ENCODE peak calls at places on chromosomes 2 and 18, in nine cellular contexts. Q is heart left ventricle, P is ovary, M is uterus, U is pancreas, H is lower lobe of right lung, S is A673, Y is sigmoid colon, V is colonic mucosa. J is an unnamed sample. For H3K4me1, the result is how much of the 10 kb centered on the place peaks cover.

GRCh38 chr2:223787358-223787757 is 50.0 kb downstream of the AP1S3 start:
- DNase-seq in H (no peak), V (no peak), Q (no peak), U (no peak), Y (no peak), S (no peak), M (no peak), P (no peak), J (no peak)

GRCh38 chr2:218266316-218266979 is 3.5 kb downstream of the AAMP start:
- DNase-seq in Y (no peak), S (no peak), M (no peak), P (peak), H (no peak), U (no peak), Q (no peak), V (no peak), J (no peak)

GRCh38 chr2:2636813-2637212 is 305.7 kb upstream of the MYT1L start:
- DNase-seq in U (no peak), H (no peak), S (no peak), M (no peak), Q (no peak), V (no peak), P (no peak), Y (no peak), J (no peak)

GRCh38 chr2:197925204-197925603 is 120.8 kb downstream of the PLCL1 start:
- DNase-seq in M (no peak), U (no peak), Q (no peak), P (no peak), V (no peak), H (no peak), S (no peak), Y (no peak), J (no peak)

GRCh38 chr2:39304200-39304599 is 60.4 kb upstream of the CDKL4 start:
- DNase-seq in M (no peak), P (no peak), Q (no peak), S (no peak), U (no peak), H (no peak), Y (no peak), V (no peak), J (no peak)

GRCh38 chr2:128615571-128615970 is 296.9 kb upstream of the HS6ST1 start:
- DNase-seq in S (no peak), U (no peak), M (no peak), P (no peak), H (peak), V (no peak), Q (no peak), Y (no peak), J (no peak)

GRCh38 chr2:106956879-106957278 is 70.9 kb upstream of the ST6GAL2 start:
- DNase-seq in H (no peak), U (no peak), V (no peak), M (no peak), Q (no peak), S (peak), Y (no peak), P (no peak), J (no peak)

GRCh38 chr2:45691152-45691551 is 39.7 kb downstream of the PRKCE start:
- DNase-seq in P (no peak), H (no peak), V (no peak), M (no peak), Y (no peak), S (no peak), Q (no peak), U (no peak), J (no peak)

GRCh38 chr2:122100371-122101150 is 345.1 kb downstream of the TSN start:
- DNase-seq in Y (no peak), Q (no peak), V (no peak), S (no peak), M (no peak), P (no peak), H (no peak), U (no peak), J (no peak)

GRCh38 chr18:57404345-57404744 is 30.8 kb upstream of the ONECUT2 start:
- DNase-seq in U (no peak), Y (no peak), S (no peak), Q (no peak), M (no peak), H (no peak), V (no peak), P (no peak), J (no peak)

GRCh38 chr2:217124050-217124449 is 264.2 kb upstream of the TNP1 start:
- DNase-seq in P (no peak), Q (no peak), S (no peak), H (no peak), Y (no peak), V (no peak), M (no peak), U (no peak), J (no peak)

GRCh38 chr18:23933407-23933806 is 81.1 kb upstream of the TTC39C start:
- DNase-seq in H (no peak), U (no peak), Q (no peak), Y (no peak), M (no peak), P (no peak), S (no peak), V (no peak), J (no peak)

GRCh38 chr2:199458017-199458805 is 472 bp upstream of the SATB2 start:
- DNase-seq in V (peak), M (no peak), U (no peak), Q (no peak), Y (peak), H (peak), P (no peak), S (peak), J (peak)

GRCh38 chr18:75203456-75204261 is 5.3 kb downstream of the PTGR3 start:
- DNase-seq in S (no peak), M (no peak), V (peak), Q (peak), Y (no peak), U (peak), H (no peak), P (peak), J (no peak)

GRCh38 chr2:161165811-161166210 is 5.6 kb downstream of the TANK start:
- DNase-seq in Q (no peak), S (no peak), P (no peak), Y (no peak), V (no peak), U (no peak), M (no peak), H (no peak), J (no peak)

GRCh38 chr2:105653313-105653712 is 91.4 kb upstream of the NCK2 start:
- DNase-seq in U (no peak), V (no peak), M (no peak), H (no peak), P (no peak), Y (no peak), S (no peak), Q (no peak), J (no peak)

GRCh38 chr18:78970774-78971333 is 8.8 kb upstream of the SALL3 start:
- DNase-seq in V (no peak), U (no peak), Q (no peak), H (no peak), M (no peak), Y (no peak), S (no peak), P (no peak), J (no peak)

GRCh38 chr2:231356474-231356849 is 39.0 kb upstream of the B3GNT7 start:
- DNase-seq in P (peak), V (no peak), U (peak), Q (no peak), H (no peak), S (no peak), Y (peak), M (no peak), J (no peak)

GRCh38 chr2:34112161-34112560 is 513.1 kb upstream of the FAM98A start:
- DNase-seq in Q (no peak), M (no peak), Y (no peak), H (no peak), P (no peak), S (no peak), V (no peak), U (no peak), J (no peak)

GRCh38 chr18:41060967-41061366 is 894.1 kb upstream of the PIK3C3 start:
- DNase-seq in H (no peak), Q (no peak), U (no peak), Y (no peak), S (no peak), V (no peak), P (no peak), M (no peak), J (no peak)

GRCh38 chr2:133936601-133937000 is 317.3 kb upstream of the MGAT5 start:
- DNase-seq in H (no peak), U (no peak), M (no peak), P (no peak), Q (no peak), Y (no peak), S (no peak), V (no peak), J (no peak)

GRCh38 chr2:220753486-220753885 is 818.6 kb downstream of the EPHA4 start:
- DNase-seq in V (no peak), Y (no peak), S (no peak), Q (no peak), M (no peak), P (no peak), H (no peak), U (no peak), J (no peak)

GRCh38 chr2:21070322-21071257 is 26.7 kb upstream of the APOB start:
- DNase-seq in V (no peak), Q (no peak), U (no peak), P (no peak), M (no peak), Y (no peak), S (no peak), H (no peak), J (no peak)

GRCh38 chr2:44715671-44716077 is 225.8 kb upstream of the SIX3 start:
- DNase-seq in Y (no peak), M (no peak), P (no peak), V (no peak), U (no peak), H (no peak), S (peak), Q (no peak), J (peak)

GRCh38 chr2:160373263-160374019 is 120.2 kb downstream of the RBMS1 start:
- DNase-seq in V (no peak), Y (no peak), H (no peak), S (no peak), P (no peak), M (no peak), U (no peak), Q (no peak), J (no peak)

GRCh38 chr18:74252032-74252380 is 39.8 kb downstream of the CYB5A start:
- DNase-seq in P (no peak), Y (no peak), H (no peak), M (no peak), V (no peak), U (no peak), S (no peak), Q (no peak), J (no peak)

GRCh38 chr2:145652992-145653545 is 1133.2 kb upstream of the ZEB2 start:
- DNase-seq in M (no peak), Y (no peak), U (no peak), P (no peak), S (peak), Q (no peak), H (no peak), V (no peak), J (no peak)

GRCh38 chr18:79457239-79457638 is 61.5 kb downstream of the NFATC1 start:
- DNase-seq in V (no peak), H (no peak), P (no peak), S (no peak), U (no peak), M (no peak), Y (no peak), Q (no peak), J (no peak)

GRCh38 chr2:177753682-177754475 is 318.7 kb downstream of the PDE11A start:
- DNase-seq in V (peak), Q (peak), H (peak), M (peak), S (peak), P (peak), U (peak), Y (peak), J (no peak)

GRCh38 chr2:169928463-169928864 is 101.2 kb downstream of the UBR3 start:
- DNase-seq in Y (no peak), S (peak), M (no peak), U (no peak), P (no peak), H (no peak), Q (no peak), V (no peak), J (peak)

GRCh38 chr18:72833471-72833870 is 34.3 kb downstream of the NETO1 start:
- DNase-seq in Q (no peak), U (no peak), Y (no peak), M (no peak), S (peak), H (no peak), V (no peak), P (no peak), J (no peak)

GRCh38 chr2:46942143-46942526 is 26.5 kb upstream of the MCFD2 start:
- DNase-seq in M (no peak), U (peak), Y (no peak), H (peak), V (peak), P (no peak), Q (peak), S (no peak), J (peak)

GRCh38 chr18:27447930-27448329 is 262.8 kb upstream of the CHST9 start:
- DNase-seq in Y (no peak), H (no peak), U (no peak), V (no peak), P (no peak), Q (no peak), M (no peak), S (no peak), J (no peak)

GRCh38 chr2:118291481-118291880 is 203.2 kb downstream of the INSIG2 start:
- DNase-seq in M (no peak), Q (no peak), S (no peak), U (no peak), H (no peak), Y (no peak), V (no peak), P (no peak), J (no peak)

GRCh38 chr18:63883617-63884016 is 3.9 kb upstream of the SERPINB2 start:
- DNase-seq in V (no peak), Y (no peak), U (no peak), H (no peak), P (no peak), M (no peak), Q (no peak), S (no peak), J (no peak)

GRCh38 chr2:46831037-46831868 is 84.4 kb downstream of the MCFD2 start:
- DNase-seq in S (no peak), V (no peak), M (no peak), U (no peak), Q (no peak), Y (no peak), H (no peak), P (no peak), J (no peak)

GRCh38 chr2:171963198-171963597 is 36.6 kb upstream of the METAP1D start:
- DNase-seq in Q (no peak), U (no peak), Y (no peak), M (no peak), V (no peak), S (no peak), P (no peak), H (no peak), J (no peak)

GRCh38 chr18:30522288-30522929 is 520.1 kb downstream of the DSC3 start:
- DNase-seq in M (no peak), V (no peak), U (no peak), Y (no peak), P (no peak), S (no peak), H (no peak), Q (no peak), J (no peak)

GRCh38 chr2:222433381-222434173 is 9.2 kb downstream of the SGPP2 start:
- DNase-seq in U (no peak), P (no peak), Q (no peak), M (no peak), S (no peak), H (no peak), Y (no peak), V (no peak), J (no peak)

GRCh38 chr2:20444113-20444992 is 2.5 kb upstream of the RHOB start:
- DNase-seq in P (no peak), S (no peak), H (no peak), Q (no peak), U (no peak), M (peak), V (no peak), Y (peak), J (peak)

DNA sequence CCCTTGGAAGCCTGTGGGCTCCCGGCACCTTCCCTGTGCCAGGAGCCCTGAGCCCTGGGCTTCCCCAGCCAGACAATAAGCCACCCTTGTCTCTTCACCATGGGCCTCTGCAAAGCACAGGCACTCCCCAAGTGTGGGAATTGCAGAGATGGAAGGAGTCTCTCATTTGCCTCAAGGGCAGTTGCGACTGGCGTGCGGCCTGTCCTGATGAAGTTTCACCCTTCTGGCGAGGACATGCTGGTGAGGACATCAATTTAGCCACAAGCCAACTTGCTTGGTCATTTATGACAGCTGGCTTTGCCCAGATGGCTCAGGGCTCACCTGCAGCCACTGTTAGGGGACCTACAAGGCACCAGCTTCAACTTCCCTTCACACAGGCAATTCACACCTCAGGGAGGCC is 180.2 kb downstream of the ANAPC1 start:
- DNase-seq in U (no peak), Y (no peak), V (peak), M (no peak), S (no peak), P (no peak), H (no peak), Q (no peak), J (no peak)
- H3K4me1 ChIP-seq in U (under half), Y (under half), V (under half), M (under half), S (under half), P (under half), H (under half), Q (under half), J (under half)

GRCh38 chr2:233114421-233114861 is 54.3 kb downstream of the INPP5D start:
- DNase-seq in M (no peak), U (no peak), S (no peak), Q (no peak), H (no peak), V (no peak), Y (peak), P (no peak), J (no peak)

GRCh38 chr2:233113114-233113452 is 52.9 kb downstream of the INPP5D start:
- DNase-seq in P (no peak), Y (peak), V (no peak), Q (no peak), U (no peak), M (no peak), H (no peak), S (peak), J (no peak)

GRCh38 chr2:233115121-233115520 is 55.0 kb downstream of the INPP5D start:
- DNase-seq in U (no peak), H (no peak), S (no peak), Q (no peak), P (no peak), M (no peak), Y (peak), V (no peak), J (no peak)

GRCh38 chr2:233111427-233111826 is 51.3 kb downstream of the INPP5D start:
- DNase-seq in Y (peak), H (no peak), S (no peak), M (no peak), V (no peak), P (no peak), U (no peak), Q (no peak), J (no peak)

GRCh38 chr2:233112261-233113113 is 52.3 kb downstream of the INPP5D start:
- DNase-seq in Y (peak), M (no peak), Q (no peak), V (no peak), H (no peak), S (no peak), P (no peak), U (no peak), J (no peak)
- H3K4me1 ChIP-seq in Y (under half), M (under half), Q (under half), V (under half), H (under half), S (under half), P (under half), U (under half), J (under half)

GRCh38 chr2:9753276-9753600 is 90.0 kb upstream of the TAF1B start:
- DNase-seq in P (no peak), Q (peak), H (no peak), S (peak), M (no peak), V (peak), Y (no peak), U (no peak), J (no peak)
- H3K4me1 ChIP-seq in P (under half), Q (under half), H (under half), S (under half), M (under half), V (under half), Y (under half), U (under half), J (under half)

DNA sequence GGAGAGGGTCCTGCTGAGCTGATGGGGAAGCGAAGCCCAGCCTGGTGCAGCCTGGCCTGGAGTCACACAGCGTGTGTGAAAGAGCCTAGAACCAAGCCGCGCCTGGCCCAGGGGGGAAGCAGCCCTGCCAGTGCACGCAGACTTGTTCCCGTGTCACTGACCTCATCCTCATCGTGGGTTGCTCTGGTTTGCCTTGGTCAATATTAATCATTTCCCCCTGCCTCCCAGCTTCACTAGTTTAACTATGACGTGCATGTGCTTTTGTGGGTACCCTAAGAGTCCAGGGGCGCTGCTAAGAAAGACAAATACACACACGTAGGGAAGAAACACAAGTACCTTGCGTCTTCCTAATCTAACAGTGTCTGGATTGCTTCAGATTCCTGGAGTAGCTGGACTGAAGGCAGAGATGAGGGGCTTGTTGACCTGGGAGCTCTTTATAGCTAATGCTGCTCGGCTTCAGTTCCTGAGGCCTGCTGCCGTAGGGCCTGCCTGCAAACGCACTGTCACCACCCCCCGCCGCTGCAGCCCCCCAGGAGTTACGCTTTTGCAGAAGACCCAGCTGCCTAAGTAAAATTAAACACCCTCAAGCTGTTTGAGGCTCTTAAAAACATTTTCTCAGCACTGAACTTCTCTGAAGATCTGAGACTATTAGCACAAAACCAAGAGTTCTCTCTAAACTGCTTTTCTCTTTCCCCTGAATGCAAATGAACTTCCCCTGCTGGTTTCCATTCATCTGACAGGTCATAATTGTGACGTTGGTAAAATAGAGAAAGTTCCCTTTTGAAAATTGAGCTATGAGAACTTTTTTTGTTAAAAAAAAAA is 159.2 kb downstream of the FAM210A start:
- DNase-seq in H (peak), V (no peak), U (no peak), Y (peak), S (no peak), P (no peak), M (no peak), Q (peak), J (no peak)
- H3K4me1 ChIP-seq in H (under half), V (under half), U (under half), Y (half or more), S (under half), P (under half), M (under half), Q (under half), J (under half)

GRCh38 chr2:4576075-4576474 is 872.7 kb downstream of the DCDC2C start:
- DNase-seq in U (no peak), Y (no peak), V (no peak), M (no peak), P (no peak), H (no peak), Q (no peak), S (no peak), J (no peak)
- H3K4me1 ChIP-seq in U (under half), Y (under half), V (under half), M (under half), P (under half), H (under half), Q (under half), S (under half), J (under half)

DNA sequence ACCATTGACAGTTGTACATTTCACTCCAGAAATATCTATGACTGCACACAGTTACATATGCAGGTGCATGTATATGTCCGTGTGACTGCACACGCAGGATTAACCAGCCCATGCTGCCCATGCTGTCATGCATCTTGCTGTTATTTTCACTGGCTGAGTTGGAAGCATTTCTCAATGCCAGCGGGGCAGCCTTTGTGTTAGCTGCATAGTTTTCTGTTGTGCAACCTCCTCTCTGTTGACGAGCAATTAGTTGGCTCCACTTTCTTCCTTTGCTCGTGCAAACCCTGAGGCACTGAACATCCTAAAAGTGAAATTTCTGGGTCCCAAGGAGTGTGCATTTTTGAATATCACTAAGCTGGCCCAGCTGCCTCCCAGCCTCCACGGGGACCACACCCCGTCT is 133.4 kb upstream of the GLI2 start:
- DNase-seq in V (no peak), H (no peak), M (no peak), Q (no peak), P (no peak), Y (no peak), S (no peak), U (no peak), J (no peak)
- H3K4me1 ChIP-seq in V (under half), H (under half), M (under half), Q (under half), P (under half), Y (under half), S (under half), U (under half), J (under half)

J was measured in HAP-1.